ENCODE peak calls at places on chromosome 22, in ten cellular contexts. One of them, this sample, is unnamed.

GRCh38 chr22:38467438-38467903 is 425 bp upstream of the KDELR3 start:
- DNase-seq in DMS79 treated with DMSO at 0.1 percent for 48 hours: no peak
- DNase-seq in NCI-H69: peak; percentile 36
- DNase-seq in transverse colon: peak; percentile 56
- DNase-seq in COR-L47: no peak
- DNase-seq in activated CD4-positive, alpha-beta T cell treated with anti-CD3 and anti-CD28 coated beads for 48 hours: no peak
- DNase-seq in substantia nigra: no peak
- DNase-seq in activated T-cell treated with anti-CD3 and anti-CD28 coated beads, Interleukin-2, amount 50 U/mL, for 48 hours: no peak
- DNase-seq in GM13977: no peak
- DNase-seq in NCI-H2107: no peak
- DNase-seq in this sample: no peak

GRCh38 chr22:43796567-43796966 is 15.5 kb downstream of the EFCAB6 start:
- DNase-seq in NCI-H2107: no peak
- DNase-seq in activated CD4-positive, alpha-beta T cell treated with anti-CD3 and anti-CD28 coated beads for 48 hours: no peak
- DNase-seq in transverse colon: no peak
- DNase-seq in GM13977: no peak
- DNase-seq in substantia nigra: no peak
- DNase-seq in COR-L47: peak; percentile 2
- DNase-seq in NCI-H69: peak; percentile 40
- DNase-seq in DMS79 treated with DMSO at 0.1 percent for 48 hours: peak; percentile 70
- DNase-seq in activated T-cell treated with anti-CD3 and anti-CD28 coated beads, Interleukin-2, amount 50 U/mL, for 48 hours: no peak
- DNase-seq in this sample: no peak

GRCh38 chr22:43313497-43314474 is 29.4 kb downstream of the SCUBE1 start:
- DNase-seq in NCI-H2107: no peak
- DNase-seq in substantia nigra: no peak
- DNase-seq in transverse colon: peak; percentile 31
- DNase-seq in DMS79 treated with DMSO at 0.1 percent for 48 hours: no peak
- DNase-seq in COR-L47: no peak
- DNase-seq in NCI-H69: peak; percentile 80
- DNase-seq in activated T-cell treated with anti-CD3 and anti-CD28 coated beads, Interleukin-2, amount 50 U/mL, for 48 hours: no peak
- DNase-seq in activated CD4-positive, alpha-beta T cell treated with anti-CD3 and anti-CD28 coated beads for 48 hours: no peak
- DNase-seq in GM13977: no peak
- DNase-seq in this sample: no peak

GRCh38 chr22:45628508-45628907 is 43.1 kb upstream of the ATXN10 start:
- DNase-seq in DMS79 treated with DMSO at 0.1 percent for 48 hours: peak; percentile 9
- DNase-seq in activated T-cell treated with anti-CD3 and anti-CD28 coated beads, Interleukin-2, amount 50 U/mL, for 48 hours: no peak
- DNase-seq in activated CD4-positive, alpha-beta T cell treated with anti-CD3 and anti-CD28 coated beads for 48 hours: no peak
- DNase-seq in COR-L47: no peak
- DNase-seq in GM13977: no peak
- DNase-seq in NCI-H69: no peak
- DNase-seq in transverse colon: no peak
- DNase-seq in substantia nigra: no peak
- DNase-seq in NCI-H2107: no peak
- DNase-seq in this sample: no peak

GRCh38 chr22:19136915-19137314 is 5.8 kb downstream of the TSSK2 start:
- DNase-seq in transverse colon: no peak
- DNase-seq in activated CD4-positive, alpha-beta T cell treated with anti-CD3 and anti-CD28 coated beads for 48 hours: no peak
- DNase-seq in DMS79 treated with DMSO at 0.1 percent for 48 hours: no peak
- DNase-seq in substantia nigra: no peak
- DNase-seq in NCI-H2107: no peak
- DNase-seq in activated T-cell treated with anti-CD3 and anti-CD28 coated beads, Interleukin-2, amount 50 U/mL, for 48 hours: no peak
- DNase-seq in COR-L47: no peak
- DNase-seq in GM13977: no peak
- DNase-seq in NCI-H69: no peak
- DNase-seq in this sample: no peak

GRCh38 chr22:37326726-37327125 is 44.4 kb downstream of the CYTH4 start:
- DNase-seq in COR-L47: no peak
- DNase-seq in NCI-H2107: no peak
- DNase-seq in DMS79 treated with DMSO at 0.1 percent for 48 hours: no peak
- DNase-seq in activated T-cell treated with anti-CD3 and anti-CD28 coated beads, Interleukin-2, amount 50 U/mL, for 48 hours: no peak
- DNase-seq in NCI-H69: no peak
- DNase-seq in transverse colon: peak; percentile 58
- DNase-seq in activated CD4-positive, alpha-beta T cell treated with anti-CD3 and anti-CD28 coated beads for 48 hours: no peak
- DNase-seq in substantia nigra: no peak
- DNase-seq in GM13977: no peak
- DNase-seq in this sample: no peak

GRCh38 chr22:19823191-19823590 is 31.5 kb downstream of the GNB1L start:
- DNase-seq in COR-L47: no peak
- DNase-seq in DMS79 treated with DMSO at 0.1 percent for 48 hours: no peak
- DNase-seq in NCI-H2107: no peak
- DNase-seq in activated T-cell treated with anti-CD3 and anti-CD28 coated beads, Interleukin-2, amount 50 U/mL, for 48 hours: no peak
- DNase-seq in substantia nigra: no peak
- DNase-seq in NCI-H69: no peak
- DNase-seq in transverse colon: no peak
- DNase-seq in activated CD4-positive, alpha-beta T cell treated with anti-CD3 and anti-CD28 coated beads for 48 hours: no peak
- DNase-seq in GM13977: no peak
- DNase-seq in this sample: no peak

GRCh38 chr22:44764373-44764772 is 12.0 kb downstream of the ARHGAP8 start:
- DNase-seq in transverse colon: no peak
- DNase-seq in GM13977: no peak
- DNase-seq in COR-L47: no peak
- DNase-seq in DMS79 treated with DMSO at 0.1 percent for 48 hours: no peak
- DNase-seq in substantia nigra: no peak
- DNase-seq in NCI-H2107: no peak
- DNase-seq in activated T-cell treated with anti-CD3 and anti-CD28 coated beads, Interleukin-2, amount 50 U/mL, for 48 hours: no peak
- DNase-seq in activated CD4-positive, alpha-beta T cell treated with anti-CD3 and anti-CD28 coated beads for 48 hours: no peak
- DNase-seq in NCI-H69: no peak
- DNase-seq in this sample: no peak

GRCh38 chr22:30424471-30425326 is 869 bp upstream of the MTFP1 start:
- DNase-seq in NCI-H2107: no peak
- DNase-seq in GM13977: no peak
- DNase-seq in transverse colon: peak; percentile 23
- DNase-seq in COR-L47: no peak
- DNase-seq in DMS79 treated with DMSO at 0.1 percent for 48 hours: no peak
- DNase-seq in NCI-H69: peak; percentile 57
- DNase-seq in substantia nigra: no peak
- DNase-seq in activated T-cell treated with anti-CD3 and anti-CD28 coated beads, Interleukin-2, amount 50 U/mL, for 48 hours: peak; percentile 49
- DNase-seq in activated CD4-positive, alpha-beta T cell treated with anti-CD3 and anti-CD28 coated beads for 48 hours: peak; percentile 44
- DNase-seq in this sample: no peak

GRCh38 chr22:19723990-19724827 is 870 bp downstream of the GP1BB start:
- DNase-seq in NCI-H2107: no peak
- DNase-seq in NCI-H69: no peak
- DNase-seq in transverse colon: no peak
- DNase-seq in activated CD4-positive, alpha-beta T cell treated with anti-CD3 and anti-CD28 coated beads for 48 hours: peak; percentile 72
- DNase-seq in substantia nigra: no peak
- DNase-seq in COR-L47: no peak
- DNase-seq in GM13977: peak; percentile 38
- DNase-seq in activated T-cell treated with anti-CD3 and anti-CD28 coated beads, Interleukin-2, amount 50 U/mL, for 48 hours: peak; percentile 62
- DNase-seq in DMS79 treated with DMSO at 0.1 percent for 48 hours: no peak
- DNase-seq in this sample: no peak

GRCh38 chr22:40325315-40325714 is 21.0 kb upstream of the ADSL start:
- DNase-seq in transverse colon: no peak
- DNase-seq in COR-L47: no peak
- DNase-seq in activated CD4-positive, alpha-beta T cell treated with anti-CD3 and anti-CD28 coated beads for 48 hours: peak; percentile 78
- DNase-seq in GM13977: peak; percentile 61
- DNase-seq in activated T-cell treated with anti-CD3 and anti-CD28 coated beads, Interleukin-2, amount 50 U/mL, for 48 hours: peak; percentile 79
- DNase-seq in NCI-H2107: no peak
- DNase-seq in DMS79 treated with DMSO at 0.1 percent for 48 hours: no peak
- DNase-seq in substantia nigra: no peak
- DNase-seq in NCI-H69: no peak
- DNase-seq in this sample: peak; percentile 49

GRCh38 chr22:17633217-17633997 is 4.9 kb upstream of the ATP6V1E1 start:
- DNase-seq in activated CD4-positive, alpha-beta T cell treated with anti-CD3 and anti-CD28 coated beads for 48 hours: no peak
- DNase-seq in NCI-H69: no peak
- DNase-seq in transverse colon: no peak
- DNase-seq in substantia nigra: no peak
- DNase-seq in COR-L47: no peak
- DNase-seq in DMS79 treated with DMSO at 0.1 percent for 48 hours: no peak
- DNase-seq in NCI-H2107: no peak
- DNase-seq in activated T-cell treated with anti-CD3 and anti-CD28 coated beads, Interleukin-2, amount 50 U/mL, for 48 hours: no peak
- DNase-seq in GM13977: no peak
- DNase-seq in this sample: no peak

GRCh38 chr22:22440188-22440587 is 68.4 kb downstream of the ZNF280B start:
- DNase-seq in NCI-H2107: no peak
- DNase-seq in GM13977: no peak
- DNase-seq in activated CD4-positive, alpha-beta T cell treated with anti-CD3 and anti-CD28 coated beads for 48 hours: no peak
- DNase-seq in COR-L47: no peak
- DNase-seq in activated T-cell treated with anti-CD3 and anti-CD28 coated beads, Interleukin-2, amount 50 U/mL, for 48 hours: no peak
- DNase-seq in transverse colon: no peak
- DNase-seq in substantia nigra: no peak
- DNase-seq in DMS79 treated with DMSO at 0.1 percent for 48 hours: no peak
- DNase-seq in NCI-H69: no peak
- DNase-seq in this sample: no peak

GRCh38 chr22:49701380-49702067 is 126.1 kb downstream of the BRD1 start:
- DNase-seq in GM13977: no peak
- DNase-seq in transverse colon: no peak
- DNase-seq in NCI-H69: no peak
- DNase-seq in NCI-H2107: no peak
- DNase-seq in COR-L47: no peak
- DNase-seq in activated CD4-positive, alpha-beta T cell treated with anti-CD3 and anti-CD28 coated beads for 48 hours: peak; percentile 19
- DNase-seq in DMS79 treated with DMSO at 0.1 percent for 48 hours: no peak
- DNase-seq in substantia nigra: no peak
- DNase-seq in activated T-cell treated with anti-CD3 and anti-CD28 coated beads, Interleukin-2, amount 50 U/mL, for 48 hours: no peak
- DNase-seq in this sample: no peak

GRCh38 chr22:22929381-22930221 is 42.0 kb downstream of the IGLL5 start:
- DNase-seq in activated CD4-positive, alpha-beta T cell treated with anti-CD3 and anti-CD28 coated beads for 48 hours: no peak
- DNase-seq in DMS79 treated with DMSO at 0.1 percent for 48 hours: no peak
- DNase-seq in COR-L47: no peak
- DNase-seq in substantia nigra: no peak
- DNase-seq in GM13977: no peak
- DNase-seq in NCI-H2107: no peak
- DNase-seq in transverse colon: no peak
- DNase-seq in NCI-H69: no peak
- DNase-seq in activated T-cell treated with anti-CD3 and anti-CD28 coated beads, Interleukin-2, amount 50 U/mL, for 48 hours: no peak
- DNase-seq in this sample: no peak

GRCh38 chr22:39219071-39220050 is 25.4 kb downstream of the PDGFB start:
- DNase-seq in COR-L47: peak; percentile 6
- DNase-seq in GM13977: no peak
- DNase-seq in DMS79 treated with DMSO at 0.1 percent for 48 hours: no peak
- DNase-seq in activated T-cell treated with anti-CD3 and anti-CD28 coated beads, Interleukin-2, amount 50 U/mL, for 48 hours: no peak
- DNase-seq in transverse colon: no peak
- DNase-seq in activated CD4-positive, alpha-beta T cell treated with anti-CD3 and anti-CD28 coated beads for 48 hours: no peak
- DNase-seq in NCI-H69: peak; percentile 40
- DNase-seq in NCI-H2107: no peak
- DNase-seq in substantia nigra: no peak
- DNase-seq in this sample: no peak

GRCh38 chr22:46051646-46052045 is 74.7 kb upstream of the WNT7B start:
- DNase-seq in COR-L47: no peak
- DNase-seq in NCI-H2107: no peak
- DNase-seq in GM13977: no peak
- DNase-seq in DMS79 treated with DMSO at 0.1 percent for 48 hours: no peak
- DNase-seq in NCI-H69: no peak
- DNase-seq in substantia nigra: no peak
- DNase-seq in activated T-cell treated with anti-CD3 and anti-CD28 coated beads, Interleukin-2, amount 50 U/mL, for 48 hours: no peak
- DNase-seq in transverse colon: peak; percentile 3
- DNase-seq in activated CD4-positive, alpha-beta T cell treated with anti-CD3 and anti-CD28 coated beads for 48 hours: no peak
- DNase-seq in this sample: no peak

GRCh38 chr22:33958741-33959140 is 38.5 kb upstream of the LARGE1 start:
- DNase-seq in activated CD4-positive, alpha-beta T cell treated with anti-CD3 and anti-CD28 coated beads for 48 hours: no peak
- DNase-seq in transverse colon: no peak
- DNase-seq in activated T-cell treated with anti-CD3 and anti-CD28 coated beads, Interleukin-2, amount 50 U/mL, for 48 hours: no peak
- DNase-seq in COR-L47: no peak
- DNase-seq in DMS79 treated with DMSO at 0.1 percent for 48 hours: no peak
- DNase-seq in NCI-H69: no peak
- DNase-seq in NCI-H2107: no peak
- DNase-seq in GM13977: no peak
- DNase-seq in substantia nigra: no peak
- DNase-seq in this sample: no peak

GRCh38 chr22:29715240-29715639 is 4.6 kb upstream of the CABP7 start:
- DNase-seq in activated CD4-positive, alpha-beta T cell treated with anti-CD3 and anti-CD28 coated beads for 48 hours: no peak
- DNase-seq in NCI-H2107: no peak
- DNase-seq in COR-L47: peak; percentile 56
- DNase-seq in substantia nigra: no peak
- DNase-seq in activated T-cell treated with anti-CD3 and anti-CD28 coated beads, Interleukin-2, amount 50 U/mL, for 48 hours: no peak
- DNase-seq in GM13977: no peak
- DNase-seq in DMS79 treated with DMSO at 0.1 percent for 48 hours: no peak
- DNase-seq in NCI-H69: peak; percentile 98
- DNase-seq in transverse colon: no peak
- DNase-seq in this sample: no peak

GRCh38 chr22:25728064-25728463 is 13.9 kb upstream of the MYO18B start:
- DNase-seq in GM13977: no peak
- DNase-seq in NCI-H2107: peak; percentile 21
- DNase-seq in NCI-H69: no peak
- DNase-seq in activated CD4-positive, alpha-beta T cell treated with anti-CD3 and anti-CD28 coated beads for 48 hours: no peak
- DNase-seq in activated T-cell treated with anti-CD3 and anti-CD28 coated beads, Interleukin-2, amount 50 U/mL, for 48 hours: no peak
- DNase-seq in transverse colon: no peak
- DNase-seq in substantia nigra: no peak
- DNase-seq in COR-L47: no peak
- DNase-seq in DMS79 treated with DMSO at 0.1 percent for 48 hours: peak; percentile 11
- DNase-seq in this sample: no peak

GRCh38 chr22:49019737-49020136 is 807.9 kb downstream of the BRD1 start:
- DNase-seq in DMS79 treated with DMSO at 0.1 percent for 48 hours: no peak
- DNase-seq in NCI-H69: no peak
- DNase-seq in activated CD4-positive, alpha-beta T cell treated with anti-CD3 and anti-CD28 coated beads for 48 hours: no peak
- DNase-seq in transverse colon: no peak
- DNase-seq in activated T-cell treated with anti-CD3 and anti-CD28 coated beads, Interleukin-2, amount 50 U/mL, for 48 hours: no peak
- DNase-seq in COR-L47: no peak
- DNase-seq in GM13977: no peak
- DNase-seq in NCI-H2107: no peak
- DNase-seq in substantia nigra: no peak
- DNase-seq in this sample: no peak

GRCh38 chr22:31932863-31933262 is 11.5 kb upstream of the YWHAH start:
- DNase-seq in transverse colon: no peak
- DNase-seq in substantia nigra: no peak
- DNase-seq in activated CD4-positive, alpha-beta T cell treated with anti-CD3 and anti-CD28 coated beads for 48 hours: no peak
- DNase-seq in DMS79 treated with DMSO at 0.1 percent for 48 hours: no peak
- DNase-seq in NCI-H69: no peak
- DNase-seq in NCI-H2107: no peak
- DNase-seq in activated T-cell treated with anti-CD3 and anti-CD28 coated beads, Interleukin-2, amount 50 U/mL, for 48 hours: no peak
- DNase-seq in COR-L47: no peak
- DNase-seq in GM13977: no peak
- DNase-seq in this sample: no peak

GRCh38 chr22:17283423-17283822 is 64.2 kb upstream of the ADA2 start:
- DNase-seq in activated T-cell treated with anti-CD3 and anti-CD28 coated beads, Interleukin-2, amount 50 U/mL, for 48 hours: no peak
- DNase-seq in NCI-H2107: no peak
- DNase-seq in GM13977: no peak
- DNase-seq in substantia nigra: no peak
- DNase-seq in NCI-H69: no peak
- DNase-seq in COR-L47: no peak
- DNase-seq in DMS79 treated with DMSO at 0.1 percent for 48 hours: no peak
- DNase-seq in activated CD4-positive, alpha-beta T cell treated with anti-CD3 and anti-CD28 coated beads for 48 hours: no peak
- DNase-seq in transverse colon: no peak
- DNase-seq in this sample: no peak

This sample was measured in GM10248.